ENCODE peak calls at places on chromosomes 2 and 18, in nine cellular contexts. One of them, this sample, is unnamed.

GRCh38 chr2:190891370-190891769 is 10.7 kb downstream of the GLS start:
- DNase-seq in fibroblast of gingiva: no peak
- DNase-seq in GM18507: no peak
- DNase-seq in GM03348: no peak
- DNase-seq in AML-193: peak
- DNase-seq in cardiac muscle cell: no peak
- DNase-seq in posterior cingulate gyrus: no peak
- DNase-seq in mesothelial cell of epicardium: no peak
- DNase-seq in IMR-90: no peak
- DNase-seq in this sample: no peak

GRCh38 chr2:188410504-188411235 is 119.0 kb downstream of the GULP1 start:
- DNase-seq in fibroblast of gingiva: peak
- DNase-seq in GM18507: no peak
- DNase-seq in GM03348: no peak
- DNase-seq in AML-193: no peak
- DNase-seq in cardiac muscle cell: peak
- DNase-seq in posterior cingulate gyrus: no peak
- DNase-seq in mesothelial cell of epicardium: no peak
- DNase-seq in IMR-90: peak
- DNase-seq in this sample: no peak

GRCh38 chr2:33322099-33322498 is 154.3 kb upstream of the RASGRP3 start:
- DNase-seq in fibroblast of gingiva: peak
- DNase-seq in GM18507: no peak
- DNase-seq in GM03348: peak
- DNase-seq in AML-193: no peak
- DNase-seq in cardiac muscle cell: peak
- DNase-seq in posterior cingulate gyrus: no peak
- DNase-seq in mesothelial cell of epicardium: no peak
- DNase-seq in IMR-90: peak
- DNase-seq in this sample: peak

GRCh38 chr2:221552282-221552681 is 19.8 kb downstream of the EPHA4 start:
- DNase-seq in fibroblast of gingiva: no peak
- DNase-seq in GM18507: no peak
- DNase-seq in GM03348: no peak
- DNase-seq in AML-193: no peak
- DNase-seq in cardiac muscle cell: no peak
- DNase-seq in posterior cingulate gyrus: no peak
- DNase-seq in mesothelial cell of epicardium: no peak
- DNase-seq in IMR-90: no peak
- DNase-seq in this sample: no peak

GRCh38 chr2:45765847-45766254 is 114.4 kb downstream of the PRKCE start:
- DNase-seq in fibroblast of gingiva: peak
- DNase-seq in GM18507: no peak
- DNase-seq in GM03348: no peak
- DNase-seq in AML-193: no peak
- DNase-seq in cardiac muscle cell: peak
- DNase-seq in posterior cingulate gyrus: no peak
- DNase-seq in mesothelial cell of epicardium: no peak
- DNase-seq in IMR-90: peak
- DNase-seq in this sample: no peak

GRCh38 chr18:12991839-12992216 is 666 bp downstream of the CEP192 start:
- DNase-seq in fibroblast of gingiva: no peak
- DNase-seq in GM18507: no peak
- DNase-seq in GM03348: no peak
- DNase-seq in AML-193: no peak
- DNase-seq in cardiac muscle cell: no peak
- DNase-seq in posterior cingulate gyrus: no peak
- DNase-seq in mesothelial cell of epicardium: no peak
- DNase-seq in IMR-90: no peak
- DNase-seq in this sample: no peak

GRCh38 chr2:138910427-138910826 is 130.2 kb upstream of the NXPH2 start:
- DNase-seq in fibroblast of gingiva: no peak
- DNase-seq in GM18507: no peak
- DNase-seq in GM03348: no peak
- DNase-seq in AML-193: no peak
- DNase-seq in cardiac muscle cell: no peak
- DNase-seq in posterior cingulate gyrus: no peak
- DNase-seq in mesothelial cell of epicardium: no peak
- DNase-seq in IMR-90: no peak
- DNase-seq in this sample: no peak

GRCh38 chr2:88187038-88187676 is 17.0 kb downstream of the THNSL2 start:
- DNase-seq in fibroblast of gingiva: peak
- DNase-seq in GM18507: no peak
- DNase-seq in GM03348: peak
- DNase-seq in AML-193: peak
- DNase-seq in cardiac muscle cell: peak
- DNase-seq in posterior cingulate gyrus: peak
- DNase-seq in mesothelial cell of epicardium: peak
- DNase-seq in IMR-90: peak
- DNase-seq in this sample: peak

GRCh38 chr2:39356922-39357639 is 80.0 kb downstream of the MAP4K3 start:
- DNase-seq in fibroblast of gingiva: no peak
- DNase-seq in GM18507: no peak
- DNase-seq in GM03348: no peak
- DNase-seq in AML-193: no peak
- DNase-seq in cardiac muscle cell: no peak
- DNase-seq in posterior cingulate gyrus: no peak
- DNase-seq in mesothelial cell of epicardium: no peak
- DNase-seq in IMR-90: no peak
- DNase-seq in this sample: no peak

This sample was measured in brain microvascular endothelial cell.